ENCODE peak calls at places on chromosomes 2 and 18, in eight cellular contexts. R is NCI-H460; W is chondrocyte; M is NCI-H2081; A is activated CD4-positive, alpha-beta T cell treated with anti-CD3 and anti-CD28 coated beads, Interleukin-2, amount 50 U/mL, for 24 hours; P is stimulated activated CD4-positive, alpha-beta T cell treated with anti-CD3 and anti-CD28 coated beads, Interleukin-12 subunit alpha, Interleukin-12 subunit beta, amount 100 ng/mL, for 48 hours; F is H54; B is CD4-positive, CD25-positive, alpha-beta regulatory T cell. C is an unnamed sample.

GRCh38 chr2:206980413-206980812 is 41.1 kb downstream of the CPO start:
- DNase-seq in M (no peak), F (no peak), A (no peak), W (no peak), R (no peak), B (no peak), P (no peak), C (no peak)

GRCh38 chr2:43050866-43051265 is 175.5 kb downstream of the ZFP36L2 start:
- DNase-seq in B (no peak), A (no peak), M (no peak), W (peak), F (no peak), P (no peak), R (no peak), C (no peak)

GRCh38 chr2:160305081-160305750 is 105.1 kb upstream of the ITGB6 start:
- DNase-seq in W (no peak), M (no peak), R (no peak), F (no peak), A (no peak), B (no peak), P (no peak), C (peak)

GRCh38 chr18:26710460-26711096 is 154.9 kb downstream of the AQP4 start:
- DNase-seq in R (no peak), W (no peak), B (peak), M (no peak), A (no peak), P (no peak), F (no peak), C (no peak)

GRCh38 chr2:204842731-204843490 is 297.6 kb downstream of the PARD3B start:
- DNase-seq in B (peak), P (no peak), M (no peak), F (peak), R (peak), W (no peak), A (no peak), C (peak)

GRCh38 chr2:120766758-120767351 is 31.2 kb downstream of the GLI2 start:
- DNase-seq in A (no peak), R (no peak), M (no peak), F (no peak), P (no peak), B (no peak), W (peak), C (no peak)

GRCh38 chr2:29663266-29663665 is 258.1 kb downstream of the ALK start:
- DNase-seq in W (no peak), F (no peak), R (no peak), M (no peak), P (no peak), B (no peak), A (no peak), C (peak)

GRCh38 chr2:24613154-24613814 is 122.2 kb downstream of the NCOA1 start:
- DNase-seq in B (peak), P (no peak), W (no peak), F (peak), M (peak), A (no peak), R (no peak), C (peak)

GRCh38 chr2:5188636-5189035 is 503.5 kb upstream of the SOX11 start:
- DNase-seq in P (no peak), R (no peak), M (no peak), F (no peak), W (no peak), A (no peak), B (no peak), C (no peak)

GRCh38 chr2:217981084-217981730 is 21.6 kb downstream of the TNS1 start:
- DNase-seq in W (no peak), F (no peak), B (no peak), P (no peak), A (no peak), M (peak), R (no peak), C (no peak)

GRCh38 chr18:24600076-24600654 is 139.7 kb downstream of the HRH4 start:
- DNase-seq in P (no peak), W (no peak), B (peak), F (no peak), R (peak), A (no peak), M (peak), C (peak)

GRCh38 chr2:37832590-37833197 is 92.4 kb upstream of the RMDN2 start:
- DNase-seq in A (peak), B (peak), F (peak), P (peak), W (no peak), R (peak), M (peak), C (peak)

GRCh38 chr2:121098556-121098955 is 186.4 kb downstream of the TFCP2L1 start:
- DNase-seq in B (no peak), F (no peak), W (peak), A (no peak), P (no peak), M (no peak), R (no peak), C (no peak)

GRCh38 chr2:80852808-80853139 is 548.2 kb upstream of the LRRTM1 start:
- DNase-seq in A (no peak), W (no peak), F (no peak), M (no peak), R (no peak), P (no peak), B (no peak), C (no peak)

GRCh38 chr2:172674034-172674967 is 61.3 kb upstream of the RAPGEF4 start:
- DNase-seq in R (no peak), M (no peak), A (no peak), F (no peak), P (no peak), B (peak), W (no peak), C (peak)

GRCh38 chr2:233430651-233431050 is 76.4 kb downstream of the DGKD start:
- DNase-seq in W (no peak), A (no peak), P (no peak), B (no peak), F (no peak), M (no peak), R (no peak), C (no peak)

GRCh38 chr2:119293900-119294299 is 70.3 kb downstream of the STEAP3 start:
- DNase-seq in F (no peak), B (no peak), M (no peak), A (no peak), P (no peak), W (no peak), R (no peak), C (no peak)

GRCh38 chr2:83594261-83594660 is 864.8 kb downstream of the SUCLG1 start:
- DNase-seq in M (no peak), F (no peak), W (no peak), B (no peak), A (no peak), P (no peak), R (peak), C (peak)

GRCh38 chr2:79935771-79936657 is 368.5 kb downstream of the LRRTM1 start:
- DNase-seq in F (peak), A (no peak), W (no peak), B (peak), M (peak), P (no peak), R (peak), C (peak)

GRCh38 chr2:56334622-56335021 is 150.8 kb downstream of the CCDC85A start:
- DNase-seq in F (no peak), P (no peak), W (no peak), R (no peak), M (no peak), A (no peak), B (no peak), C (peak)

C was measured in GM23248.